ENCODE peak calls at places on chromosomes 12 and 14, in nine cellular contexts. M is DND-41; N is fibroblast of lung; Y is hepatocyte; R is testis; C is mesendoderm; E is bronchial epithelial cell; D is CD8-positive, alpha-beta memory T cell; V is AG04450. L is an unnamed sample. For H3K27me3, the result is how much of the 10 kb centered on the place peaks cover.

GRCh38 chr12:45192707-45193106 is 23.2 kb upstream of the ANO6 start:
- DNase-seq in M (no peak), N (no peak), Y (no peak), R (no peak), C (no peak), E (no peak), D (no peak), V (no peak), L (no peak)

GRCh38 chr14:99246536-99247083 is 25.4 kb downstream of the BCL11B start:
- DNase-seq in M (no peak), N (no peak), Y (no peak), R (no peak), C (peak), E (no peak), D (peak), V (no peak), L (no peak)

GRCh38 chr12:52044284-52044983 is 6.8 kb upstream of the NR4A1 start:
- DNase-seq in M (no peak), N (peak), Y (no peak), R (peak), C (no peak), E (no peak), D (no peak), V (no peak), L (no peak)

GRCh38 chr12:1591029-1591428 is 3.4 kb downstream of the FBXL14 start:
- DNase-seq in M (no peak), N (no peak), Y (peak), R (no peak), C (peak), E (peak), D (peak), V (no peak), L (peak)

GRCh38 chr12:32455607-32456063 is 56.3 kb downstream of the FGD4 start:
- DNase-seq in M (no peak), N (peak), Y (peak), R (no peak), C (peak), E (peak), D (peak), V (peak), L (peak)

GRCh38 chr14:31038521-31039166 is 12.5 kb upstream of the STRN3 start:
- DNase-seq in M (no peak), N (no peak), Y (no peak), R (no peak), C (peak), E (peak), D (no peak), V (no peak), L (no peak)

GRCh38 chr12:51434305-51434704 is 9.7 kb downstream of the SLC4A8 start:
- DNase-seq in M (no peak), N (no peak), Y (no peak), R (no peak), C (no peak), E (no peak), D (no peak), V (no peak), L (no peak)

GRCh38 chr12:50458606-50459005 is 46.2 kb upstream of the DIP2B start:
- DNase-seq in M (no peak), N (no peak), Y (no peak), R (no peak), C (no peak), E (peak), D (no peak), V (no peak), L (peak)

GRCh38 chr12:100845095-100845494 is 50.5 kb downstream of the ANO4 start:
- DNase-seq in M (no peak), N (no peak), Y (no peak), R (no peak), C (no peak), E (peak), D (no peak), V (no peak), L (peak)

GRCh38 chr12:89280833-89281533 is 71.3 kb downstream of the DUSP6 start:
- DNase-seq in M (peak), N (no peak), Y (no peak), R (no peak), C (no peak), E (peak), D (peak), V (no peak), L (peak)

GRCh38 chr12:79371226-79371625 is 319.5 kb downstream of the PAWR start:
- DNase-seq in M (no peak), N (no peak), Y (no peak), R (no peak), C (peak), E (no peak), D (no peak), V (no peak), L (no peak)

GRCh38 chr14:96598332-96598928 is 96.2 kb downstream of the PAPOLA start:
- DNase-seq in M (no peak), N (no peak), Y (no peak), R (no peak), C (no peak), E (no peak), D (no peak), V (no peak), L (no peak)

GRCh38 chr14:53999061-53999488 is 42.5 kb upstream of the BMP4 start:
- DNase-seq in M (no peak), N (peak), Y (peak), R (no peak), C (no peak), E (no peak), D (no peak), V (peak), L (no peak)

GRCh38 chr12:114673169-114673833 is 10.7 kb downstream of the TBX3 start:
- DNase-seq in M (no peak), N (peak), Y (peak), R (no peak), C (peak), E (no peak), D (no peak), V (peak), L (peak)

GRCh38 chr14:48690349-48690748 is 895.8 kb downstream of the RPS29 start:
- DNase-seq in M (no peak), N (no peak), Y (no peak), R (no peak), C (peak), E (no peak), D (no peak), V (no peak), L (peak)

GRCh38 chr12:13425766-13426165 is 229.2 kb downstream of the EMP1 start:
- DNase-seq in M (no peak), N (no peak), Y (no peak), R (no peak), C (peak), E (peak), D (no peak), V (peak), L (peak)

GRCh38 chr12:48189331-48190125 is 6.1 kb downstream of the CCDC184 start:
- DNase-seq in M (peak), N (peak), Y (peak), R (peak), C (peak), E (peak), D (peak), V (no peak), L (peak)

GRCh38 chr12:7221486-7221885 is 32.0 kb downstream of the PEX5 start:
- DNase-seq in M (no peak), N (no peak), Y (no peak), R (no peak), C (no peak), E (peak), D (no peak), V (no peak), L (peak)

GRCh38 chr12:108055135-108055534 is 74.0 kb upstream of the WSCD2 start:
- DNase-seq in M (no peak), N (no peak), Y (no peak), R (no peak), C (no peak), E (no peak), D (no peak), V (no peak), L (no peak)

GRCh38 chr14:74142523-74142922 is 57.8 kb downstream of the LIN52 start:
- DNase-seq in M (no peak), N (no peak), Y (no peak), R (no peak), C (no peak), E (no peak), D (no peak), V (no peak), L (no peak)

GRCh38 chr12:91562476-91562875 is 379.9 kb upstream of the DCN start:
- DNase-seq in M (peak), N (peak), Y (no peak), R (no peak), C (no peak), E (no peak), D (no peak), V (no peak), L (no peak)

GRCh38 chr12:105341010-105341409 is 10.5 kb downstream of the C12orf75 start:
- DNase-seq in M (no peak), N (peak), Y (no peak), R (no peak), C (no peak), E (peak), D (no peak), V (no peak), L (peak)

GRCh38 chr12:51345681-51346080 is 798 bp downstream of the CELA1 start:
- DNase-seq in M (no peak), N (no peak), Y (no peak), R (no peak), C (no peak), E (no peak), D (no peak), V (no peak), L (peak)

GRCh38 chr12:68236421-68237059 is 10.9 kb upstream of the IL26 start:
- DNase-seq in M (peak), N (no peak), Y (no peak), R (no peak), C (no peak), E (peak), D (peak), V (no peak), L (peak)

GRCh38 chr14:61663312-61663974 is 31.9 kb upstream of the HIF1A start:
- DNase-seq in M (no peak), N (no peak), Y (no peak), R (no peak), C (no peak), E (no peak), D (no peak), V (no peak), L (no peak)

GRCh38 chr14:69354383-69355154 is 43.5 kb downstream of the ERH start:
- DNase-seq in M (peak), N (no peak), Y (no peak), R (no peak), C (no peak), E (peak), D (no peak), V (no peak), L (no peak)

GRCh38 chr12:1054103-1054838 is 63.2 kb downstream of the ERC1 start:
- DNase-seq in M (no peak), N (no peak), Y (peak), R (peak), C (peak), E (no peak), D (no peak), V (no peak), L (no peak)

GRCh38 chr12:118689793-118690192 is 291.5 kb upstream of the SRRM4 start:
- DNase-seq in M (no peak), N (no peak), Y (no peak), R (no peak), C (no peak), E (no peak), D (no peak), V (no peak), L (no peak)

GRCh38 chr14:24631749-24632335 is 2.1 kb downstream of the GZMB start:
- DNase-seq in M (no peak), N (no peak), Y (no peak), R (no peak), C (no peak), E (no peak), D (no peak), V (no peak), L (no peak)

GRCh38 chr12:115096673-115097349 is 412.8 kb upstream of the TBX3 start:
- DNase-seq in M (no peak), N (peak), Y (peak), R (no peak), C (peak), E (no peak), D (no peak), V (peak), L (no peak)

GRCh38 chr12:113891167-113891692 is 74.9 kb downstream of the RBM19 start:
- DNase-seq in M (no peak), N (no peak), Y (no peak), R (no peak), C (no peak), E (no peak), D (no peak), V (no peak), L (no peak)

GRCh38 chr14:55698051-55698450 is 118.0 kb downstream of the KTN1 start:
- DNase-seq in M (no peak), N (no peak), Y (peak), R (no peak), C (no peak), E (no peak), D (no peak), V (no peak), L (peak)

GRCh38 chr12:95336387-95337067 is 118.9 kb downstream of the VEZT start:
- DNase-seq in M (no peak), N (peak), Y (peak), R (peak), C (peak), E (peak), D (no peak), V (peak), L (peak)

GRCh38 chr12:105573574-105573973 is 243.1 kb downstream of the C12orf75 start:
- DNase-seq in M (no peak), N (no peak), Y (no peak), R (no peak), C (no peak), E (no peak), D (no peak), V (no peak), L (no peak)

GRCh38 chr14:74575507-74575906 is 36.5 kb downstream of the LTBP2 start:
- DNase-seq in M (no peak), N (no peak), Y (no peak), R (no peak), C (no peak), E (no peak), D (no peak), V (no peak), L (no peak)

GRCh38 chr12:109624467-109624866 is 50.9 kb downstream of the MVK start:
- DNase-seq in M (no peak), N (no peak), Y (peak), R (no peak), C (peak), E (peak), D (no peak), V (no peak), L (peak)

GRCh38 chr12:109625749-109626377 is 52.3 kb downstream of the MVK start:
- DNase-seq in M (no peak), N (no peak), Y (no peak), R (no peak), C (no peak), E (no peak), D (no peak), V (no peak), L (no peak)

GRCh38 chr12:109627633-109628032 is 54.0 kb downstream of the MVK start:
- DNase-seq in M (no peak), N (no peak), Y (no peak), R (no peak), C (no peak), E (no peak), D (no peak), V (no peak), L (no peak)

GRCh38 chr12:109626378-109627115 is 53.0 kb downstream of the MVK start:
- DNase-seq in M (no peak), N (no peak), Y (no peak), R (no peak), C (no peak), E (no peak), D (no peak), V (no peak), L (no peak)

DNA sequence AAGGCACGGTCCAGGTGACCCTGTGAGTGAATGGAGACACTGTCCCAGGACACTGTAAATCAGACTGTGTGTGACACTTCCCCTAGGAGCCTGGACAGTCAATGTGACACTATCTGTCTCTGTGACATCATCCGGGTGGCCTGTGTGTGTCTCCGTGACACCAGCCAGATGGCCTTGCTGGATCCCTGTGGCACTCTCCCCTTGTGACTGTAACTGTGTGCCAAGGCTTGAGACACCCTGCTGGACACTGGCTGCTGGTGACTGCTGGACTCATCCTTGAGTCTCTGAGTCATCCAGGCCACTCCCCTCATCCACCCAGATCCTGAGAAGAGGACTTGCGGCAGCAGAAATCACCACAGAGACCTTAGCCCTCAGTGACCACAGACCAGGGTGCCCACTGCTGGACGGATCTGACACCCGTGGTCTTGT is 51.6 kb downstream of the MVK start:
- DNase-seq in M (no peak), N (no peak), Y (peak), R (peak), C (no peak), E (peak), D (no peak), V (no peak), L (peak)
- H3K27me3 ChIP-seq in M (under half), N (under half), Y (under half), R (under half), C (under half), E (under half), D (under half), V (under half), L (under half)

GRCh38 chr12:111151441-111151840 is 217.5 kb downstream of the PHETA1 start:
- DNase-seq in M (no peak), N (no peak), Y (no peak), R (no peak), C (no peak), E (no peak), D (no peak), V (no peak), L (no peak)

GRCh38 chr12:111150476-111150875 is 218.4 kb downstream of the PHETA1 start:
- DNase-seq in M (no peak), N (no peak), Y (no peak), R (no peak), C (no peak), E (no peak), D (no peak), V (no peak), L (no peak)

GRCh38 chr12:111154180-111154579 is 214.7 kb downstream of the PHETA1 start:
- DNase-seq in M (no peak), N (no peak), Y (no peak), R (no peak), C (peak), E (no peak), D (no peak), V (no peak), L (no peak)

GRCh38 chr12:111150894-111151293 is 218.0 kb downstream of the PHETA1 start:
- DNase-seq in M (no peak), N (no peak), Y (no peak), R (no peak), C (no peak), E (no peak), D (no peak), V (no peak), L (no peak)

DNA sequence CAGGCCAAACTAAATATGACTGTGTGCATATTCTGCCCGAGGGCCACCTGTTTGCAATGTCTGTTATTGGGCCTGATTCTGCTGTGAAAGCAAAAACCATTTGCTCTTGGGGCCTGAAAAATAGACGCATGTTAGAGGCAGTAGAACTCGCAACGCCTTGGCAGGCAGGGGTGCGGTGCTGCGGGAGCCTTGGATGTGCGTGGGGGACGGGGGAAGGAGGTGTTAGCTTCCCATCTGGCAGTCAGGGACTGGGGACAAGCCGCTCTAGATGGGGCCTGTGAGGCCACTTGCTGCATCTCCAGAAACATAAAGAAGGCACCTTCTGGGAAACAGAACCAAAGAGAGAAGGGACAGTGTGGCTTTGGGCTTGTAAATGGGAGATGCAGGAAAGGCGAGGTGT is 216.3 kb downstream of the PHETA1 start:
- DNase-seq in M (no peak), N (no peak), Y (no peak), R (no peak), C (no peak), E (no peak), D (no peak), V (no peak), L (no peak)
- H3K27me3 ChIP-seq in M (under half), N (under half), Y (under half), R (under half), C (under half), E (under half), D (under half), V (under half), L (half or more)

GRCh38 chr12:64968989-64969819 is 144.8 kb downstream of the TBC1D30 start:
- DNase-seq in M (no peak), N (peak), Y (no peak), R (no peak), C (peak), E (peak), D (no peak), V (peak), L (peak)

GRCh38 chr12:64965920-64966319 is 141.5 kb downstream of the TBC1D30 start:
- DNase-seq in M (no peak), N (no peak), Y (no peak), R (no peak), C (no peak), E (no peak), D (no peak), V (no peak), L (no peak)
- H3K27me3 ChIP-seq in M (under half), N (under half), Y (under half), R (under half), C (under half), E (under half), D (under half), V (under half), L (under half)

DNA sequence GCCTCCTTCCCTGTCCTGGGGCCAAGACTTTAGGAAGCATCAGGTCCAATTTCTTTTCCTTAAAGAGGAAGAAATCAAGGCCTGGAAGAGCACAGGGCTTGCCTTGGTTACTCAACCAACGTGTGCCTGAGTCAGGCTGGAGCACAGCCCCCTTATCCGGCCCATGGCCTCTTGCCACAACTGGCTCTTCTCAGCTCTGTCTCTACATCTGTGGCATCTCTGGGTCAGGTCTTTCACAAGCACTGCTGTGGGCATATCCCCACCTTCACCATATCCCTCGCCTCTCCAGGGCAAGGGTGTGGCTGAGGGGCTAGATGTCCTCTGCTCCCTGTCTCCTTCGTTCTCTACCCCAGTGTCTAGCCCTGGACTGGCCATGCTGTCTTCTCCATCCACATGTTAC is 6.7 kb downstream of the MYH6 start:
- DNase-seq in M (no peak), N (no peak), Y (no peak), R (no peak), C (no peak), E (no peak), D (no peak), V (no peak), L (no peak)
- H3K27me3 ChIP-seq in M (under half), N (under half), Y (under half), R (under half), C (under half), E (under half), D (under half), V (under half), L (half or more)